ENCODE peak calls at places on chromosomes 4 and X, in four cellular contexts. T, F, B and M are unnamed samples.

GRCh38 chr4:143616771-143617170 is 83.7 kb downstream of the FREM3 start:
- DNase-seq in B (peak), T (no peak), F (no peak), M (no peak)

GRCh38 chr4:142656178-142656577 is 189.9 kb downstream of the INPP4B start:
- DNase-seq in F (no peak), T (no peak), B (no peak), M (no peak)

GRCh38 chr4:159685406-159686092 is 582.7 kb downstream of the RAPGEF2 start:
- DNase-seq in T (no peak), B (no peak), F (no peak), M (no peak)

GRCh38 chr4:168167714-168168284 is 75.5 kb downstream of the ANXA10 start:
- DNase-seq in F (no peak), T (no peak), B (no peak), M (no peak)

GRCh38 chrX:23637187-23637586 is 30.1 kb upstream of the PRDX4 start:
- DNase-seq in F (peak), B (no peak), T (no peak), M (no peak)

GRCh38 chrX:119690921-119691716 is 1.8 kb downstream of the SEPTIN6 start:
- DNase-seq in B (no peak), F (no peak), T (no peak), M (no peak)

GRCh38 chr4:54169176-54169575 is 59.9 kb upstream of the PDGFRA start:
- DNase-seq in B (no peak), T (no peak), F (no peak), M (no peak)

GRCh38 chr4:146327859-146328258 is 113.5 kb downstream of the REELD1 start:
- DNase-seq in B (no peak), F (no peak), T (no peak), M (no peak)

GRCh38 chr4:71593306-71593705 is 190.6 kb downstream of the GC start:
- DNase-seq in T (no peak), F (no peak), B (no peak), M (no peak)

GRCh38 chr4:134072137-134072536 is 129.5 kb downstream of the PABPC4L start:
- DNase-seq in F (no peak), T (no peak), B (no peak), M (no peak)

GRCh38 chr4:174714393-174715211 is 114.4 kb downstream of the GLRA3 start:
- DNase-seq in B (peak), F (no peak), T (peak), M (no peak)

GRCh38 chr4:141501395-141501794 is 135.0 kb upstream of the IL15 start:
- DNase-seq in B (no peak), T (no peak), F (no peak), M (no peak)

GRCh38 chr4:34094114-34094513 is 2150.2 kb downstream of the ARAP2 start:
- DNase-seq in F (no peak), T (no peak), B (no peak), M (no peak)